ENCODE peak calls at places on chromosomes 7 and 10, in nine cellular contexts. One of them, this sample, is unnamed.

GRCh38 chr10:122730238-122730637 is 30.6 kb upstream of the C10orf120 start:
- DNase-seq in NCI-H1092 treated with DMSO at 0.1 percent for 48 hours: no peak
- DNase-seq in epithelial cell of esophagus: no peak
- DNase-seq in activated naive CD4-positive, alpha-beta T cell treated with anti-CD3 and anti-CD28 coated beads, Interleukin-2, amount 10 ng/mL, durations not matched to agents 7 days and 5 days: no peak
- DNase-seq in thoracic aorta: no peak
- DNase-seq in foreskin fibroblast: no peak
- DNase-seq in NCI-H748 treated with DMSO at 0.1 percent for 48 hours: no peak
- DNase-seq in stimulated activated CD4-positive, alpha-beta T cell treated with anti-CD3 and anti-CD28 coated beads, Interleukin-1b, Interleukin-23, amount 100 ng/mL, for 24 hours: no peak
- DNase-seq in WTC11: no peak
- DNase-seq in this sample: no peak

GRCh38 chr7:132501956-132502355 is 74.3 kb downstream of the PLXNA4 start:
- DNase-seq in NCI-H1092 treated with DMSO at 0.1 percent for 48 hours: no peak
- DNase-seq in epithelial cell of esophagus: no peak
- DNase-seq in activated naive CD4-positive, alpha-beta T cell treated with anti-CD3 and anti-CD28 coated beads, Interleukin-2, amount 10 ng/mL, durations not matched to agents 7 days and 5 days: no peak
- DNase-seq in thoracic aorta: no peak
- DNase-seq in foreskin fibroblast: no peak
- DNase-seq in NCI-H748 treated with DMSO at 0.1 percent for 48 hours: no peak
- DNase-seq in stimulated activated CD4-positive, alpha-beta T cell treated with anti-CD3 and anti-CD28 coated beads, Interleukin-1b, Interleukin-23, amount 100 ng/mL, for 24 hours: no peak
- DNase-seq in WTC11: no peak
- DNase-seq in this sample: peak

GRCh38 chr10:6274040-6274439 is 71.3 kb downstream of the PFKFB3 start:
- DNase-seq in NCI-H1092 treated with DMSO at 0.1 percent for 48 hours: no peak
- DNase-seq in epithelial cell of esophagus: peak
- DNase-seq in activated naive CD4-positive, alpha-beta T cell treated with anti-CD3 and anti-CD28 coated beads, Interleukin-2, amount 10 ng/mL, durations not matched to agents 7 days and 5 days: no peak
- DNase-seq in thoracic aorta: no peak
- DNase-seq in foreskin fibroblast: peak
- DNase-seq in NCI-H748 treated with DMSO at 0.1 percent for 48 hours: no peak
- DNase-seq in stimulated activated CD4-positive, alpha-beta T cell treated with anti-CD3 and anti-CD28 coated beads, Interleukin-1b, Interleukin-23, amount 100 ng/mL, for 24 hours: no peak
- DNase-seq in WTC11: no peak
- DNase-seq in this sample: no peak

GRCh38 chr7:73615886-73616285 is 8.4 kb downstream of the MLXIPL start:
- DNase-seq in NCI-H1092 treated with DMSO at 0.1 percent for 48 hours: no peak
- DNase-seq in epithelial cell of esophagus: peak
- DNase-seq in activated naive CD4-positive, alpha-beta T cell treated with anti-CD3 and anti-CD28 coated beads, Interleukin-2, amount 10 ng/mL, durations not matched to agents 7 days and 5 days: no peak
- DNase-seq in thoracic aorta: no peak
- DNase-seq in foreskin fibroblast: no peak
- DNase-seq in NCI-H748 treated with DMSO at 0.1 percent for 48 hours: no peak
- DNase-seq in stimulated activated CD4-positive, alpha-beta T cell treated with anti-CD3 and anti-CD28 coated beads, Interleukin-1b, Interleukin-23, amount 100 ng/mL, for 24 hours: no peak
- DNase-seq in WTC11: no peak
- DNase-seq in this sample: no peak

GRCh38 chr10:46227571-46228075 is 59.2 kb upstream of the ANTXRL start:
- DNase-seq in NCI-H1092 treated with DMSO at 0.1 percent for 48 hours: no peak
- DNase-seq in epithelial cell of esophagus: no peak
- DNase-seq in activated naive CD4-positive, alpha-beta T cell treated with anti-CD3 and anti-CD28 coated beads, Interleukin-2, amount 10 ng/mL, durations not matched to agents 7 days and 5 days: no peak
- DNase-seq in thoracic aorta: no peak
- DNase-seq in foreskin fibroblast: no peak
- DNase-seq in NCI-H748 treated with DMSO at 0.1 percent for 48 hours: no peak
- DNase-seq in stimulated activated CD4-positive, alpha-beta T cell treated with anti-CD3 and anti-CD28 coated beads, Interleukin-1b, Interleukin-23, amount 100 ng/mL, for 24 hours: no peak
- DNase-seq in WTC11: no peak
- DNase-seq in this sample: no peak

GRCh38 chr7:92621641-92622429 is 31.6 kb upstream of the FAM133B start:
- DNase-seq in NCI-H1092 treated with DMSO at 0.1 percent for 48 hours: no peak
- DNase-seq in epithelial cell of esophagus: peak
- DNase-seq in activated naive CD4-positive, alpha-beta T cell treated with anti-CD3 and anti-CD28 coated beads, Interleukin-2, amount 10 ng/mL, durations not matched to agents 7 days and 5 days: no peak
- DNase-seq in thoracic aorta: no peak
- DNase-seq in foreskin fibroblast: no peak
- DNase-seq in NCI-H748 treated with DMSO at 0.1 percent for 48 hours: no peak
- DNase-seq in stimulated activated CD4-positive, alpha-beta T cell treated with anti-CD3 and anti-CD28 coated beads, Interleukin-1b, Interleukin-23, amount 100 ng/mL, for 24 hours: no peak
- DNase-seq in WTC11: no peak
- DNase-seq in this sample: peak

GRCh38 chr10:98028168-98028770 is 2.2 kb downstream of the CRTAC1 start:
- DNase-seq in NCI-H1092 treated with DMSO at 0.1 percent for 48 hours: peak
- DNase-seq in epithelial cell of esophagus: peak
- DNase-seq in activated naive CD4-positive, alpha-beta T cell treated with anti-CD3 and anti-CD28 coated beads, Interleukin-2, amount 10 ng/mL, durations not matched to agents 7 days and 5 days: peak
- DNase-seq in thoracic aorta: no peak
- DNase-seq in foreskin fibroblast: no peak
- DNase-seq in NCI-H748 treated with DMSO at 0.1 percent for 48 hours: peak
- DNase-seq in stimulated activated CD4-positive, alpha-beta T cell treated with anti-CD3 and anti-CD28 coated beads, Interleukin-1b, Interleukin-23, amount 100 ng/mL, for 24 hours: peak
- DNase-seq in WTC11: peak
- DNase-seq in this sample: peak

GRCh38 chr7:44324204-44325126 is 929 bp downstream of the CAMK2B start:
- DNase-seq in NCI-H1092 treated with DMSO at 0.1 percent for 48 hours: peak
- DNase-seq in epithelial cell of esophagus: no peak
- DNase-seq in activated naive CD4-positive, alpha-beta T cell treated with anti-CD3 and anti-CD28 coated beads, Interleukin-2, amount 10 ng/mL, durations not matched to agents 7 days and 5 days: no peak
- DNase-seq in thoracic aorta: no peak
- DNase-seq in foreskin fibroblast: no peak
- DNase-seq in NCI-H748 treated with DMSO at 0.1 percent for 48 hours: no peak
- DNase-seq in stimulated activated CD4-positive, alpha-beta T cell treated with anti-CD3 and anti-CD28 coated beads, Interleukin-1b, Interleukin-23, amount 100 ng/mL, for 24 hours: no peak
- DNase-seq in WTC11: no peak
- DNase-seq in this sample: no peak

GRCh38 chr10:132469197-132469942 is 68.2 kb upstream of the INPP5A start:
- DNase-seq in NCI-H1092 treated with DMSO at 0.1 percent for 48 hours: peak
- DNase-seq in epithelial cell of esophagus: no peak
- DNase-seq in activated naive CD4-positive, alpha-beta T cell treated with anti-CD3 and anti-CD28 coated beads, Interleukin-2, amount 10 ng/mL, durations not matched to agents 7 days and 5 days: peak
- DNase-seq in thoracic aorta: no peak
- DNase-seq in foreskin fibroblast: no peak
- DNase-seq in NCI-H748 treated with DMSO at 0.1 percent for 48 hours: no peak
- DNase-seq in stimulated activated CD4-positive, alpha-beta T cell treated with anti-CD3 and anti-CD28 coated beads, Interleukin-1b, Interleukin-23, amount 100 ng/mL, for 24 hours: no peak
- DNase-seq in WTC11: no peak
- DNase-seq in this sample: no peak

GRCh38 chr10:52170776-52171175 is 143.3 kb upstream of the DKK1 start:
- DNase-seq in NCI-H1092 treated with DMSO at 0.1 percent for 48 hours: no peak
- DNase-seq in epithelial cell of esophagus: peak
- DNase-seq in activated naive CD4-positive, alpha-beta T cell treated with anti-CD3 and anti-CD28 coated beads, Interleukin-2, amount 10 ng/mL, durations not matched to agents 7 days and 5 days: no peak
- DNase-seq in thoracic aorta: no peak
- DNase-seq in foreskin fibroblast: no peak
- DNase-seq in NCI-H748 treated with DMSO at 0.1 percent for 48 hours: no peak
- DNase-seq in stimulated activated CD4-positive, alpha-beta T cell treated with anti-CD3 and anti-CD28 coated beads, Interleukin-1b, Interleukin-23, amount 100 ng/mL, for 24 hours: no peak
- DNase-seq in WTC11: no peak
- DNase-seq in this sample: no peak

GRCh38 chr10:14008648-14009072 is 322.1 kb downstream of the FRMD4A start:
- DNase-seq in NCI-H1092 treated with DMSO at 0.1 percent for 48 hours: no peak
- DNase-seq in epithelial cell of esophagus: no peak
- DNase-seq in activated naive CD4-positive, alpha-beta T cell treated with anti-CD3 and anti-CD28 coated beads, Interleukin-2, amount 10 ng/mL, durations not matched to agents 7 days and 5 days: no peak
- DNase-seq in thoracic aorta: no peak
- DNase-seq in foreskin fibroblast: no peak
- DNase-seq in NCI-H748 treated with DMSO at 0.1 percent for 48 hours: no peak
- DNase-seq in stimulated activated CD4-positive, alpha-beta T cell treated with anti-CD3 and anti-CD28 coated beads, Interleukin-1b, Interleukin-23, amount 100 ng/mL, for 24 hours: no peak
- DNase-seq in WTC11: no peak
- DNase-seq in this sample: no peak

GRCh38 chr7:123355576-123356195 is 155.9 kb upstream of the SLC13A1 start:
- DNase-seq in NCI-H1092 treated with DMSO at 0.1 percent for 48 hours: no peak
- DNase-seq in epithelial cell of esophagus: peak
- DNase-seq in activated naive CD4-positive, alpha-beta T cell treated with anti-CD3 and anti-CD28 coated beads, Interleukin-2, amount 10 ng/mL, durations not matched to agents 7 days and 5 days: no peak
- DNase-seq in thoracic aorta: no peak
- DNase-seq in foreskin fibroblast: no peak
- DNase-seq in NCI-H748 treated with DMSO at 0.1 percent for 48 hours: no peak
- DNase-seq in stimulated activated CD4-positive, alpha-beta T cell treated with anti-CD3 and anti-CD28 coated beads, Interleukin-1b, Interleukin-23, amount 100 ng/mL, for 24 hours: no peak
- DNase-seq in WTC11: no peak
- DNase-seq in this sample: peak

GRCh38 chr10:60708666-60709065 is 69.6 kb upstream of the CDK1 start:
- DNase-seq in NCI-H1092 treated with DMSO at 0.1 percent for 48 hours: no peak
- DNase-seq in epithelial cell of esophagus: no peak
- DNase-seq in activated naive CD4-positive, alpha-beta T cell treated with anti-CD3 and anti-CD28 coated beads, Interleukin-2, amount 10 ng/mL, durations not matched to agents 7 days and 5 days: no peak
- DNase-seq in thoracic aorta: no peak
- DNase-seq in foreskin fibroblast: no peak
- DNase-seq in NCI-H748 treated with DMSO at 0.1 percent for 48 hours: no peak
- DNase-seq in stimulated activated CD4-positive, alpha-beta T cell treated with anti-CD3 and anti-CD28 coated beads, Interleukin-1b, Interleukin-23, amount 100 ng/mL, for 24 hours: no peak
- DNase-seq in WTC11: no peak
- DNase-seq in this sample: no peak

GRCh38 chr7:134350682-134351081 is 34.0 kb upstream of the SLC35B4 start:
- DNase-seq in NCI-H1092 treated with DMSO at 0.1 percent for 48 hours: no peak
- DNase-seq in epithelial cell of esophagus: no peak
- DNase-seq in activated naive CD4-positive, alpha-beta T cell treated with anti-CD3 and anti-CD28 coated beads, Interleukin-2, amount 10 ng/mL, durations not matched to agents 7 days and 5 days: no peak
- DNase-seq in thoracic aorta: no peak
- DNase-seq in foreskin fibroblast: no peak
- DNase-seq in NCI-H748 treated with DMSO at 0.1 percent for 48 hours: no peak
- DNase-seq in stimulated activated CD4-positive, alpha-beta T cell treated with anti-CD3 and anti-CD28 coated beads, Interleukin-1b, Interleukin-23, amount 100 ng/mL, for 24 hours: no peak
- DNase-seq in WTC11: no peak
- DNase-seq in this sample: peak

This sample was measured in kidney tubule cell.